ENCODE peak calls at places on chromosomes 11 and 22, in four cellular contexts. H is M059J, Z is globus pallidus, B is bronchial epithelial cell. M is an unnamed sample.

GRCh38 chr11:11309906-11310305 is 43.1 kb downstream of the CSNK2A3 start:
- DNase-seq in B (no peak), Z (no peak), H (no peak), M (no peak)

GRCh38 chr22:46827781-46828180 is 65.3 kb downstream of the TBC1D22A start:
- DNase-seq in Z (no peak), B (no peak), H (no peak), M (no peak)

GRCh38 chr11:84564180-84564866 is 1062.8 kb downstream of the DLG2 start:
- DNase-seq in B (peak), H (peak), Z (peak), M (peak)

GRCh38 chr11:34331329-34331728 is 26.5 kb downstream of the ABTB2 start:
- DNase-seq in H (peak), Z (no peak), B (peak), M (peak)

GRCh38 chr11:37110383-37110782 is 512.3 kb upstream of the RAG2 start:
- DNase-seq in B (peak), H (peak), Z (no peak), M (no peak)

GRCh38 chr22:28180804-28181203 is 261.7 kb upstream of the PITPNB start:
- DNase-seq in H (no peak), Z (no peak), B (no peak), M (no peak)

GRCh38 chr22:19693981-19694670 is 20.2 kb upstream of the SEPTIN5 start:
- DNase-seq in H (no peak), B (no peak), Z (no peak), M (no peak)

GRCh38 chr22:20777420-20778177 is 3.7 kb downstream of the SERPIND1 start:
- DNase-seq in Z (no peak), B (peak), H (peak), M (peak)

GRCh38 chr11:111097191-111097590 is 148.3 kb upstream of the POU2AF2 start:
- DNase-seq in Z (no peak), B (peak), H (peak), M (no peak)

GRCh38 chr11:5004429-5005274 is 10.0 kb downstream of the OR51L1 start:
- DNase-seq in B (peak), Z (peak), H (peak), M (peak)

GRCh38 chr22:31625661-31626426 is 36.2 kb downstream of the PISD start:
- DNase-seq in B (no peak), Z (peak), H (no peak), M (peak)